ENCODE peak calls at places on chromosomes 4 and X, in nine cellular contexts. N is neural progenitor cell, J is WERI-Rb-1, K is body of pancreas, T is mucosa of descending colon, G is endothelial cell, F is cardiac fibroblast, I is glutamatergic neuron, H is ascending aorta. Z is an unnamed sample.

GRCh38 chr4:93912146-93912545 is 83.6 kb downstream of the ATOH1 start:
- DNase-seq in N (no peak), J (no peak), K (no peak), T (no peak), G (no peak), F (no peak), I (no peak), H (no peak), Z (no peak)

GRCh38 chrX:24025741-24026402 is 1.1 kb downstream of the KLHL15 start:
- DNase-seq in N (no peak), J (no peak), K (peak; percentile 51), T (no peak), G (no peak), F (peak; percentile 84), I (no peak), H (peak; percentile 66), Z (no peak)

GRCh38 chr4:108081251-108081650 is 87.5 kb downstream of the LEF1 start:
- DNase-seq in N (no peak), J (no peak), K (no peak), T (no peak), G (no peak), F (no peak), I (no peak), H (no peak), Z (no peak)

GRCh38 chrX:23900220-23900797 is 7.4 kb downstream of the APOO start:
- DNase-seq in N (no peak), J (peak; percentile 70), K (no peak), T (no peak), G (no peak), F (no peak), I (no peak), H (peak; percentile 65), Z (no peak)

GRCh38 chr4:21979196-21979595 is 30.6 kb upstream of the KCNIP4 start:
- DNase-seq in N (no peak), J (no peak), K (no peak), T (no peak), G (no peak), F (no peak), I (no peak), H (no peak), Z (no peak)

GRCh38 chrX:151396042-151396826 is 772 bp upstream of the VMA21 start:
- DNase-seq in N (no peak), J (peak; percentile 64), K (no peak), T (peak; percentile 20), G (no peak), F (no peak), I (no peak), H (peak; percentile 68), Z (no peak)

GRCh38 chrX:32448320-32448719 is 763.0 kb downstream of the DMD start:
- DNase-seq in N (no peak), J (no peak), K (no peak), T (peak; percentile 1), G (no peak), F (peak; percentile 2), I (no peak), H (no peak), Z (no peak)

GRCh38 chr4:76879731-76880364 is 18.1 kb downstream of the SOWAHB start:
- DNase-seq in N (no peak), J (no peak), K (no peak), T (no peak), G (no peak), F (no peak), I (no peak), H (no peak), Z (no peak)

GRCh38 chr4:114599231-114600065 is 841 bp downstream of the UGT8 start:
- DNase-seq in N (peak; percentile 54), J (peak; percentile 72), K (peak; percentile 37), T (peak; percentile 72), G (peak; percentile 22), F (no peak), I (peak; percentile 41), H (no peak), Z (peak; percentile 6)

GRCh38 chr4:8725071-8725841 is 132.7 kb downstream of the CPZ start:
- DNase-seq in N (no peak), J (peak; percentile 5), K (peak; percentile 24), T (no peak), G (no peak), F (no peak), I (no peak), H (peak; percentile 40), Z (peak; percentile 58)

GRCh38 chr4:174352405-174352804 is 68.7 kb downstream of the CEP44 start:
- DNase-seq in N (no peak), J (no peak), K (no peak), T (no peak), G (no peak), F (peak; percentile 8), I (no peak), H (no peak), Z (no peak)

GRCh38 chrX:112840382-112841113 is at the start of gene AMOT:
- DNase-seq in N (peak; percentile 96), J (peak; percentile 92), K (peak; percentile 65), T (peak; percentile 85), G (peak; percentile 73), F (peak; percentile 62), I (peak; percentile 86), H (peak; percentile 83), Z (peak; percentile 90)

GRCh38 chrX:154412468-154412867 is 1.1 kb downstream of the TAFAZZIN start:
- DNase-seq in N (no peak), J (peak; percentile 80), K (no peak), T (no peak), G (peak; percentile 23), F (peak; percentile 17), I (no peak), H (peak; percentile 73), Z (peak; percentile 35)

GRCh38 chr4:25367004-25367621 is 9.9 kb upstream of the ANAPC4 start:
- DNase-seq in N (peak; percentile 46), J (no peak), K (no peak), T (peak; percentile 30), G (no peak), F (peak; percentile 71), I (no peak), H (no peak), Z (no peak)

GRCh38 chr4:148664636-148665035 is 222.4 kb upstream of the NR3C2 start:
- DNase-seq in N (no peak), J (no peak), K (no peak), T (no peak), G (no peak), F (no peak), I (no peak), H (no peak), Z (no peak)

GRCh38 chrX:131728295-131729145 is 184.6 kb downstream of the OR13H1 start:
- DNase-seq in N (no peak), J (peak; percentile 90), K (peak; percentile 87), T (no peak), G (no peak), F (no peak), I (no peak), H (peak; percentile 90), Z (no peak)
- TF ChIP-seq CTCF in N (no peak), J (peak; percentile 60), K (no peak), T (no peak), G (no peak), F (no peak), I (no peak), H (peak; percentile 45), Z (no peak)

GRCh38 chr4:106266201-106266600 is 49.8 kb downstream of the TBCK start:
- DNase-seq in N (no peak), J (no peak), K (no peak), T (no peak), G (no peak), F (peak; percentile 75), I (no peak), H (no peak), Z (no peak)
- TF ChIP-seq CTCF in N (peak; percentile 38), J (peak; percentile 56), K (no peak), T (no peak), G (no peak), F (peak; percentile 59), I (no peak), H (peak; percentile 58), Z (peak; percentile 73)

GRCh38 chr4:53706422-53707032 is 115.2 kb upstream of the LNX1 start:
- DNase-seq in N (peak; percentile 68), J (no peak), K (peak; percentile 16), T (peak; percentile 55), G (peak; percentile 27), F (peak; percentile 86), I (no peak), H (no peak), Z (no peak)

GRCh38 chr4:53712326-53712725 is 121.0 kb upstream of the LNX1 start:
- DNase-seq in N (no peak), J (no peak), K (peak; percentile 31), T (no peak), G (no peak), F (no peak), I (no peak), H (no peak), Z (no peak)

GRCh38 chr4:53711916-53712315 is 120.6 kb upstream of the LNX1 start:
- DNase-seq in N (no peak), J (no peak), K (no peak), T (no peak), G (no peak), F (peak; percentile 47), I (no peak), H (no peak), Z (no peak)

GRCh38 chr4:53713296-53713695 is 122.0 kb upstream of the LNX1 start:
- DNase-seq in N (no peak), J (no peak), K (no peak), T (no peak), G (no peak), F (no peak), I (no peak), H (no peak), Z (peak; percentile 20)

GRCh38 chr4:53709693-53710092 is 118.4 kb upstream of the LNX1 start:
- DNase-seq in N (no peak), J (no peak), K (no peak), T (no peak), G (no peak), F (no peak), I (no peak), H (no peak), Z (no peak)
- TF ChIP-seq CTCF in N (peak; percentile 12), J (no peak), K (no peak), T (no peak), G (no peak), F (peak; percentile 32), I (no peak), H (no peak), Z (peak; percentile 8)

GRCh38 chr4:68366600-68366999 is 16.7 kb upstream of the YTHDC1 start:
- DNase-seq in N (no peak), J (no peak), K (no peak), T (no peak), G (no peak), F (no peak), I (no peak), H (no peak), Z (no peak)
- TF ChIP-seq CTCF in N (no peak), J (no peak), K (no peak), T (no peak), G (no peak), F (no peak), I (no peak), H (no peak), Z (no peak)

Z was measured in BE2C.